ENCODE peak calls at places on chromosomes 3 and 15, in seven cellular contexts. X, F, W, J, Y, M and A are unnamed samples.

GRCh38 chr3:32842531-32842931 is 24.7 kb downstream of the TRIM71 start:
- DNase-seq in M (no peak), Y (no peak), J (peak; percentile 17), W (no peak), X (no peak), F (no peak), A (no peak)

GRCh38 chr3:95521396-95521795 is 1293.0 kb upstream of the EPHA6 start:
- DNase-seq in X (no peak), Y (no peak), J (no peak), M (no peak), W (no peak), F (no peak), A (no peak)

GRCh38 chr3:158452324-158452723 is 118.7 kb upstream of the MLF1 start:
- DNase-seq in X (no peak), M (no peak), Y (no peak), W (no peak), F (no peak), J (no peak), A (no peak)

GRCh38 chr3:53680026-53680425 is 166.2 kb downstream of the CHDH start:
- DNase-seq in F (peak; percentile 79), J (no peak), X (no peak), W (no peak), M (no peak), Y (no peak), A (no peak)

GRCh38 chr3:13601692-13602080 is 52.8 kb downstream of the FBLN2 start:
- DNase-seq in W (no peak), Y (no peak), X (no peak), F (no peak), M (no peak), J (no peak), A (no peak)

GRCh38 chr15:58438956-58439355 is 7.2 kb downstream of the LIPC start:
- DNase-seq in W (peak; percentile 60), Y (no peak), J (no peak), X (peak; percentile 77), M (peak; percentile 47), F (peak; percentile 63), A (peak; percentile 8)

GRCh38 chr3:12815719-12816118 is 19.2 kb downstream of the CAND2 start:
- DNase-seq in W (no peak), F (no peak), Y (no peak), X (no peak), J (no peak), M (no peak), A (no peak)

GRCh38 chr3:182240474-182240873 is 528.7 kb downstream of the SOX2 start:
- DNase-seq in X (no peak), W (no peak), M (no peak), J (no peak), Y (no peak), F (no peak), A (no peak)

GRCh38 chr3:144552642-144553041 is 581.0 kb downstream of the DIPK2A start:
- DNase-seq in F (no peak), Y (no peak), W (no peak), M (no peak), J (no peak), X (no peak), A (no peak)

GRCh38 chr15:101613130-101614000 is 38.8 kb downstream of the TM2D3 start:
- DNase-seq in F (peak; percentile 80), X (peak; percentile 65), J (no peak), W (no peak), Y (no peak), M (no peak), A (peak; percentile 77)

GRCh38 chr3:180624714-180625113 is 22.8 kb downstream of the TTC14 start:
- DNase-seq in J (peak; percentile 17), M (no peak), F (no peak), W (no peak), Y (no peak), X (no peak), A (no peak)

GRCh38 chr3:196073188-196073838 is 8.6 kb downstream of the TFRC start:
- DNase-seq in Y (no peak), W (peak; percentile 35), M (peak; percentile 41), J (peak; percentile 50), X (peak; percentile 40), F (peak; percentile 77), A (peak; percentile 93)

GRCh38 chr3:57652203-57652602 is 40.7 kb downstream of the DENND6A start:
- DNase-seq in X (no peak), F (no peak), Y (no peak), J (no peak), M (no peak), W (no peak), A (no peak)

GRCh38 chr15:64010719-64011118 is 35.6 kb downstream of the DAPK2 start:
- DNase-seq in J (peak; percentile 96), W (peak; percentile 69), Y (no peak), M (no peak), X (no peak), F (no peak), A (no peak)

GRCh38 chr3:13420817-13421755 is 964 bp upstream of the NUP210 start:
- DNase-seq in M (peak; percentile 68), F (no peak), X (no peak), Y (no peak), W (no peak), J (peak; percentile 57), A (no peak)

GRCh38 chr3:166734734-166735133 is 645.4 kb downstream of the ZBBX start:
- DNase-seq in X (no peak), Y (peak; percentile 1), W (no peak), J (no peak), F (no peak), M (no peak), A (peak; percentile 83)

GRCh38 chr3:149489060-149489690 is 14.7 kb downstream of the TM4SF4 start:
- DNase-seq in W (peak; percentile 39), F (peak; percentile 44), M (peak; percentile 25), X (no peak), Y (no peak), J (no peak), A (no peak)

GRCh38 chr3:111591555-111591954 is 3.6 kb downstream of the ZBED2 start:
- DNase-seq in Y (no peak), F (no peak), X (no peak), M (no peak), J (no peak), W (no peak), A (no peak)

GRCh38 chr15:38824719-38825118 is 260.1 kb upstream of the RASGRP1 start:
- DNase-seq in F (no peak), J (no peak), M (no peak), Y (no peak), X (no peak), W (no peak), A (no peak)

GRCh38 chr3:57927916-57928315 is 80.3 kb upstream of the FLNB start:
- DNase-seq in Y (no peak), W (no peak), X (no peak), F (no peak), M (no peak), J (no peak), A (no peak)

GRCh38 chr3:38131621-38132369 is 5.1 kb downstream of the ACAA1 start:
- DNase-seq in M (peak; percentile 69), Y (no peak), X (no peak), W (no peak), F (peak; percentile 60), J (no peak), A (no peak)
- TF ChIP-seq JUND in M (peak; percentile 31), Y (no peak), X (no peak), W (no peak), F (no peak), J (no peak), A (no peak)

GRCh38 chr3:45819543-45819942 is 22.4 kb downstream of the LZTFL1 start:
- DNase-seq in X (no peak), W (no peak), F (no peak), M (no peak), Y (no peak), J (no peak), A (no peak)

GRCh38 chr3:45817788-45818523 is 21.6 kb upstream of the SLC6A20 start:
- DNase-seq in W (peak; percentile 96), Y (no peak), F (no peak), X (no peak), M (no peak), J (no peak), A (peak; percentile 51)

GRCh38 chr3:45821127-45821526 is 20.8 kb downstream of the LZTFL1 start:
- DNase-seq in Y (no peak), J (no peak), W (no peak), F (no peak), M (no peak), X (no peak), A (no peak)

GRCh38 chr3:45814322-45814721 is 18.0 kb upstream of the SLC6A20 start:
- DNase-seq in Y (no peak), J (no peak), M (no peak), X (no peak), W (no peak), F (no peak), A (no peak)

GRCh38 chr3:45816544-45816943 is 20.2 kb upstream of the SLC6A20 start:
- DNase-seq in F (no peak), M (no peak), J (no peak), X (no peak), Y (no peak), W (no peak), A (no peak)
- TF ChIP-seq JUND in F (no peak), M (no peak), J (no peak), X (no peak), Y (no peak), W (no peak), A (no peak)

DNA sequence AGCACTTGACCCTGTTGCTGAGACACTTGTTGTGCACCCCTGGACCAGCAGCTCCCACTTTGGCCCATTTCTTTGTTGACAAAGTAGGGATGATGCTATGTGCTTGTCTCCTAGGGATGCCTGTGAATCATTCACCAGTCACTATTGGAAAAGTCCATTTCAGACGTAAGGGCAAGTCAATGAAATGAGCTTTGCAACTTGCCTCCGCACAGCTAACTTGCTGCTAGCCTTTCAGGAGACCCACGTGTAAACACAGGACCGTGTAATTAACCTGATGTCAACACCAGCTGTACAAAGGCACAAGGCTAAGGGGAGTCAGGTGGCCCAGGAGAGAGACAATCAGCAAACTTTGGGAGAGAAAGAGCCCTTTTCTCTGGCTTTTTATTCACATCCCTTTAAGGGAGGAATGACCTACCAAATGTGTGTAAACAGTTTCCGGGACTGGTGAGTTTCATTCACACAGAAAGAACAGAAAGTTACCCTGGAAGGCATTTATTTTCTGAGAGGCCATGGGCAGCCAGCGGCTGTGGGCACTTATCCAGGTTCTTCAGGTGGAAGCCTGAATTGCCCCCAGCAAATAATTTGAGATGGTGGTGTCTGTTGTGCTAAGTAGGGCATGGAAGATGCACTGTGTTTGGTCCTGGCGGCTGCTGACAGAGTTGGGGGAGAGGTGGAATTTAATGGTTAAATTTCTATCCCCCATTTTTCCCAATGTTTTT is 54.0 kb downstream of the TIPARP start:
- DNase-seq in M (no peak), W (no peak), F (no peak), X (peak; percentile 81), J (no peak), Y (no peak), A (no peak)
- TF ChIP-seq JUND in M (no peak), W (no peak), F (no peak), X (no peak), J (no peak), Y (no peak), A (no peak)

DNA sequence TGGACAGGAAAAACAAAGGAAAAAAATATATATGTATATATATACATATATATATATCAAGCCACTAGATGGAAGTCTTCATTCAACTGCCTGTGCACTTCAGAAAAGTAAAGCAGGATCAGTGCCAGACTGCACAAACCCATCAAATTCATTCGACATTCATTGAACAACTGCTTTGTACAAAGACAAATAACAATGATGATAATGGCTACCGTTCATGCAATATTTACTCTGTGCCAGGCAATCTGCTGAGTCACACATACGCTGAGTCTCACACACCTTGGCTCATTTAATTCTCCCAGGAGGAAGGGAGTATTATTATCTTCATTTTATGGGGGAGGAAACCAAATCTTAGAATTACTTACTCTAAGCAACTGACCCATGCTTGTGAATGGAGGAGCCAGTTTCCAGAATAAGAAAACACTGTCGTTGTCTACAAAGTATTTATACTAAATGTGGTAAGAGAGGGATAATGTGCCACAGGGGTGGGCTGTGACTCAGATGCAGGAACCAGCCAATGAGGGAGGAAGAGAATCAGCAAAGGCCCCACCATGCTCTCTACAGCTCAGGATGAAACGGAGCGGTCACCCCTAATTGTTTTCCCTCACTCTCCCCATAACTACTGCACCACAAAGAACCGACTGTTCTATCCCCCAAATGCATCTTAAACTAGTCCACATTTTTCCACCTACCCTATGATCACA is 44.4 kb downstream of the BFSP2 start:
- DNase-seq in Y (no peak), X (peak; percentile 44), J (no peak), M (no peak), W (no peak), F (no peak), A (no peak)
- TF ChIP-seq JUND in Y (no peak), X (no peak), J (no peak), M (no peak), W (no peak), F (no peak), A (peak; percentile 66)